ENCODE peak calls at places on chromosomes 4 and X, in five cellular contexts. L is naive thymus-derived CD8-positive, alpha-beta T cell; G is psoas muscle; T is activated naive CD8-positive, alpha-beta T cell treated with anti-CD3 and anti-CD28 coated beads, Interleukin-2, amount 50 U/mL, for 24 hours; R is GDM1. W is an unnamed sample.

GRCh38 chr4:46894841-46895240 is 14.2 kb downstream of the COX7B2 start:
- DNase-seq in L (no peak), G (no peak), T (no peak), R (no peak), W (no peak)

GRCh38 chrX:54063361-54063760 is 19.1 kb upstream of the PHF8 start:
- DNase-seq in L (no peak), G (no peak), T (no peak), R (no peak), W (no peak)

GRCh38 chr4:21596521-21596920 is 352.1 kb downstream of the KCNIP4 start:
- DNase-seq in L (no peak), G (no peak), T (no peak), R (no peak), W (no peak)

GRCh38 chrX:1323315-1323714 is 13.3 kb upstream of the IL3RA start:
- DNase-seq in L (peak; percentile 77), G (peak; percentile 36), T (peak; percentile 68), R (peak; percentile 60), W (peak; percentile 62)

GRCh38 chr4:80058740-80059139 is 14.3 kb downstream of the ANTXR2 start:
- DNase-seq in L (peak; percentile 80), G (no peak), T (no peak), R (peak; percentile 74), W (peak; percentile 99)

GRCh38 chrX:68640661-68641060 is 6.8 kb upstream of the STARD8 start:
- DNase-seq in L (no peak), G (no peak), T (no peak), R (no peak), W (no peak)

GRCh38 chr4:99723555-99724450 is 66.2 kb upstream of the C4orf54 start:
- DNase-seq in L (no peak), G (peak; percentile 68), T (no peak), R (peak; percentile 55), W (no peak)

GRCh38 chr4:107349266-107349665 is 313.2 kb upstream of the DKK2 start:
- DNase-seq in L (no peak), G (no peak), T (no peak), R (no peak), W (no peak)

GRCh38 chrX:140817943-140818342 is 108.4 kb downstream of the LINC00632 start:
- DNase-seq in L (no peak), G (no peak), T (no peak), R (no peak), W (peak; percentile 19)

GRCh38 chr4:128782076-128782715 is 27.3 kb upstream of the JADE1 start:
- DNase-seq in L (peak; percentile 83), G (peak; percentile 36), T (peak; percentile 25), R (peak; percentile 8), W (no peak)

GRCh38 chr4:6183740-6184139 is 16.6 kb downstream of the JAKMIP1 start:
- DNase-seq in L (no peak), G (no peak), T (peak; percentile 7), R (no peak), W (no peak)

GRCh38 chrX:99901091-99901490 is 509.0 kb downstream of the PCDH19 start:
- DNase-seq in L (no peak), G (no peak), T (no peak), R (no peak), W (no peak)

GRCh38 chr4:110514889-110515479 is 39.0 kb downstream of the ENPEP start:
- DNase-seq in L (no peak), G (no peak), T (no peak), R (no peak), W (peak; percentile 70)

GRCh38 chr4:100836929-100837328 is 319.1 kb upstream of the EMCN start:
- DNase-seq in L (no peak), G (no peak), T (no peak), R (no peak), W (no peak)

GRCh38 chrX:114717921-114718320 is 134.0 kb downstream of the HTR2C start:
- DNase-seq in L (no peak), G (no peak), T (no peak), R (no peak), W (no peak)

GRCh38 chr4:55411621-55412020 is 15.9 kb downstream of the TMEM165 start:
- DNase-seq in L (no peak), G (no peak), T (no peak), R (no peak), W (no peak)

GRCh38 chr4:88008133-88008621 is 742 bp downstream of the PKD2 start:
- DNase-seq in L (no peak), G (peak; percentile 50), T (peak; percentile 35), R (no peak), W (peak; percentile 27)

GRCh38 chr4:185304944-185305690 is 90.6 kb downstream of the LRP2BP start:
- DNase-seq in L (no peak), G (no peak), T (peak; percentile 10), R (no peak), W (peak; percentile 33)

GRCh38 chr4:513327-513726 is 14.3 kb downstream of the PIGG start:
- DNase-seq in L (no peak), G (no peak), T (no peak), R (no peak), W (no peak)

GRCh38 chrX:134753185-134754008 is 95.1 kb upstream of the PLAC1 start:
- DNase-seq in L (no peak), G (no peak), T (no peak), R (no peak), W (no peak)

GRCh38 chrX:55907968-55908607 is 190.5 kb downstream of the RRAGB start:
- DNase-seq in L (peak; percentile 65), G (peak; percentile 37), T (peak; percentile 49), R (peak; percentile 1), W (peak; percentile 75)

GRCh38 chr4:123397276-123398150 is 918 bp downstream of the SPRY1 start:
- DNase-seq in L (peak; percentile 70), G (peak; percentile 73), T (peak; percentile 70), R (peak; percentile 14), W (peak; percentile 65)

GRCh38 chr4:78599931-78600375 is 48.4 kb downstream of the ANXA3 start:
- DNase-seq in L (no peak), G (no peak), T (no peak), R (peak; percentile 55), W (no peak)

GRCh38 chr4:3368334-3368733 is 73.4 kb upstream of the HGFAC start:
- DNase-seq in L (no peak), G (no peak), T (no peak), R (no peak), W (no peak)

GRCh38 chr4:17469931-17470674 is 41.8 kb downstream of the QDPR start:
- DNase-seq in L (no peak), G (no peak), T (no peak), R (no peak), W (no peak)

GRCh38 chrX:84175943-84176342 is 12.1 kb downstream of the RPS6KA6 start:
- DNase-seq in L (no peak), G (no peak), T (no peak), R (no peak), W (no peak)

GRCh38 chr4:30866907-30867306 is 146.7 kb downstream of the PCDH7 start:
- DNase-seq in L (no peak), G (no peak), T (no peak), R (no peak), W (no peak)

GRCh38 chr4:14596904-14597303 is 405.4 kb upstream of the CPEB2 start:
- DNase-seq in L (no peak), G (no peak), T (no peak), R (no peak), W (no peak)

GRCh38 chrX:57367649-57368048 is 81.1 kb downstream of the FAAH2 start:
- DNase-seq in L (no peak), G (no peak), T (no peak), R (no peak), W (no peak)

GRCh38 chr4:184248216-184248615 is 30.5 kb upstream of the ENPP6 start:
- DNase-seq in L (no peak), G (no peak), T (no peak), R (no peak), W (no peak)

GRCh38 chrX:20066968-20067708 is 49.6 kb downstream of the MAP7D2 start:
- DNase-seq in L (peak; percentile 45), G (no peak), T (no peak), R (no peak), W (peak; percentile 48)

GRCh38 chr4:186536285-186536684 is 19.1 kb downstream of the MTNR1A start:
- DNase-seq in L (no peak), G (no peak), T (no peak), R (no peak), W (no peak)

GRCh38 chr4:158376441-158376840 is 145.2 kb upstream of the RXFP1 start:
- DNase-seq in L (no peak), G (no peak), T (no peak), R (no peak), W (no peak)

GRCh38 chr4:151801547-151802516 is 41.0 kb upstream of the GATB start:
- DNase-seq in L (peak; percentile 69), G (peak; percentile 17), T (peak; percentile 73), R (peak; percentile 12), W (peak; percentile 71)